ENCODE peak calls at places on chromosomes 2 and 18, in seven cellular contexts. F is A172; J is GM18507; L is activated T-helper 9 cell treated with anti-CD3 and anti-CD28 coated beads, Interleukin-2, amount 50 U/mL, for 16 hours; W is T-helper 9 cell; X is glutamatergic neuron; D is NCI-H2081 treated with DMSO at 0.1 percent for 48 hours. Y is an unnamed sample.

GRCh38 chr2:29114514-29114840 is 738 bp upstream of the CLIP4 start:
- DNase-seq in F (no peak), J (no peak), L (no peak), W (no peak), X (peak), D (no peak), Y (no peak)

GRCh38 chr18:11689031-11689971 is at the start of gene GNAL:
- DNase-seq in F (peak), J (peak), L (peak), W (no peak), X (peak), D (no peak), Y (no peak)

GRCh38 chr2:160279813-160280465 is 79.9 kb upstream of the ITGB6 start:
- DNase-seq in F (peak), J (no peak), L (no peak), W (no peak), X (no peak), D (no peak), Y (no peak)

GRCh38 chr2:240245706-240246105 is 105.2 kb upstream of the OTOS start:
- DNase-seq in F (no peak), J (no peak), L (no peak), W (no peak), X (peak), D (no peak), Y (no peak)

GRCh38 chr2:232088771-232089170 is 127.3 kb downstream of the DIS3L2 start:
- DNase-seq in F (no peak), J (no peak), L (no peak), W (no peak), X (no peak), D (no peak), Y (no peak)

GRCh38 chr2:134124047-134124753 is 129.7 kb upstream of the MGAT5 start:
- DNase-seq in F (no peak), J (no peak), L (no peak), W (no peak), X (peak), D (no peak), Y (no peak)

GRCh38 chr2:205716126-205716525 is 33.8 kb downstream of the NRP2 start:
- DNase-seq in F (no peak), J (no peak), L (no peak), W (no peak), X (no peak), D (no peak), Y (no peak)

GRCh38 chr2:124836415-124836814 is 811.3 kb downstream of the CNTNAP5 start:
- DNase-seq in F (no peak), J (no peak), L (no peak), W (no peak), X (no peak), D (no peak), Y (no peak)

GRCh38 chr2:2856723-2857415 is 520.7 kb downstream of the EIPR1 start:
- DNase-seq in F (no peak), J (no peak), L (no peak), W (no peak), X (no peak), D (no peak), Y (no peak)

GRCh38 chr2:79622508-79622907 is 109.7 kb downstream of the CTNNA2 start:
- DNase-seq in F (peak), J (no peak), L (no peak), W (no peak), X (no peak), D (no peak), Y (no peak)

GRCh38 chr2:230473378-230473777 is 57.4 kb downstream of the SP100 start:
- DNase-seq in F (no peak), J (no peak), L (no peak), W (no peak), X (no peak), D (no peak), Y (no peak)

GRCh38 chr18:14769381-14769780 is 21.4 kb downstream of the ANKRD30B start:
- DNase-seq in F (peak), J (no peak), L (no peak), W (no peak), X (no peak), D (no peak), Y (no peak)

GRCh38 chr18:3427944-3428343 is 22.0 kb upstream of the TGIF1 start:
- DNase-seq in F (no peak), J (no peak), L (no peak), W (no peak), X (no peak), D (no peak), Y (no peak)

GRCh38 chr2:100902833-100903405 is 83.0 kb downstream of the NPAS2 start:
- DNase-seq in F (peak), J (no peak), L (no peak), W (no peak), X (no peak), D (no peak), Y (no peak)

GRCh38 chr2:159903404-159904126 is 105.6 kb upstream of the CD302 start:
- DNase-seq in F (no peak), J (no peak), L (peak), W (peak), X (no peak), D (no peak), Y (peak)

GRCh38 chr2:97747716-97748115 is 34.3 kb downstream of the ZAP70 start:
- DNase-seq in F (no peak), J (no peak), L (no peak), W (no peak), X (no peak), D (no peak), Y (no peak)

GRCh38 chr18:36933552-36933951 is 104.6 kb downstream of the KIAA1328 start:
- DNase-seq in F (no peak), J (no peak), L (no peak), W (no peak), X (no peak), D (no peak), Y (no peak)

GRCh38 chr2:98508690-98509054 is 64.0 kb downstream of the INPP4A start:
- DNase-seq in F (no peak), J (no peak), L (peak), W (peak), X (no peak), D (no peak), Y (no peak)

GRCh38 chr2:134117651-134118050 is 136.2 kb upstream of the MGAT5 start:
- DNase-seq in F (no peak), J (no peak), L (no peak), W (no peak), X (no peak), D (no peak), Y (no peak)

GRCh38 chr2:16666453-16666801 is 793 bp upstream of the CYRIA start:
- DNase-seq in F (peak), J (no peak), L (no peak), W (no peak), X (no peak), D (no peak), Y (no peak)

GRCh38 chr2:150591901-150592300 is 104.4 kb upstream of the RND3 start:
- DNase-seq in F (no peak), J (no peak), L (no peak), W (no peak), X (no peak), D (no peak), Y (no peak)

GRCh38 chr18:23614413-23614812 is 28.1 kb upstream of the NPC1 start:
- DNase-seq in F (no peak), J (no peak), L (no peak), W (no peak), X (no peak), D (no peak), Y (no peak)

GRCh38 chr2:1601471-1602358 is 142.6 kb downstream of the PXDN start:
- DNase-seq in F (no peak), J (no peak), L (no peak), W (no peak), X (no peak), D (no peak), Y (no peak)

GRCh38 chr2:97936199-97936598 is 59.5 kb downstream of the TMEM131 start:
- DNase-seq in F (no peak), J (no peak), L (no peak), W (no peak), X (peak), D (peak), Y (no peak)

GRCh38 chr18:10661333-10661732 is 135.5 kb downstream of the NAPG start:
- DNase-seq in F (peak), J (no peak), L (no peak), W (no peak), X (no peak), D (no peak), Y (no peak)

GRCh38 chr2:146455325-146455724 is 1389.5 kb upstream of the ACVR2A start:
- DNase-seq in F (no peak), J (no peak), L (no peak), W (no peak), X (no peak), D (no peak), Y (no peak)

GRCh38 chr2:224126001-224126400 is 86.9 kb upstream of the SERPINE2 start:
- DNase-seq in F (no peak), J (no peak), L (no peak), W (no peak), X (no peak), D (no peak), Y (no peak)

GRCh38 chr2:54613794-54614257 is 109.6 kb upstream of the EML6 start:
- DNase-seq in F (peak), J (no peak), L (no peak), W (no peak), X (no peak), D (no peak), Y (no peak)

GRCh38 chr2:236769981-236770671 is 200.5 kb downstream of the ACKR3 start:
- DNase-seq in F (peak), J (no peak), L (no peak), W (no peak), X (no peak), D (no peak), Y (no peak)

GRCh38 chr2:45643543-45644542 is 7.6 kb upstream of the PRKCE start:
- DNase-seq in F (peak), J (peak), L (peak), W (peak), X (peak), D (no peak), Y (peak)

GRCh38 chr2:236587861-236588495 is 18.4 kb downstream of the ACKR3 start:
- DNase-seq in F (no peak), J (no peak), L (no peak), W (no peak), X (no peak), D (no peak), Y (no peak)

GRCh38 chr18:44130365-44130942 is 550.2 kb upstream of the SETBP1 start:
- DNase-seq in F (peak), J (peak), L (no peak), W (no peak), X (peak), D (peak), Y (no peak)

GRCh38 chr2:134120718-134121630 is 132.9 kb upstream of the MGAT5 start:
- DNase-seq in F (peak), J (peak), L (peak), W (peak), X (peak), D (no peak), Y (peak)

GRCh38 chr2:99066602-99067001 is 74.9 kb upstream of the C2orf15 start:
- DNase-seq in F (peak), J (peak), L (no peak), W (no peak), X (peak), D (no peak), Y (no peak)

GRCh38 chr2:37786854-37787253 is 115.4 kb upstream of the CDC42EP3 start:
- DNase-seq in F (no peak), J (no peak), L (no peak), W (no peak), X (no peak), D (peak), Y (no peak)

GRCh38 chr2:173149491-173149890 is 73.8 kb downstream of the MAP3K20 start:
- DNase-seq in F (no peak), J (peak), L (peak), W (peak), X (no peak), D (no peak), Y (no peak)

GRCh38 chr2:171762879-171763573 is 75.8 kb downstream of the DYNC1I2 start:
- DNase-seq in F (peak), J (no peak), L (no peak), W (no peak), X (peak), D (no peak), Y (no peak)

GRCh38 chr18:43933177-43933576 is 655.9 kb upstream of the SYT4 start:
- DNase-seq in F (no peak), J (no peak), L (no peak), W (no peak), X (no peak), D (no peak), Y (no peak)

GRCh38 chr18:21342372-21342771 is 100.3 kb downstream of the GREB1L start:
- DNase-seq in F (no peak), J (no peak), L (no peak), W (no peak), X (no peak), D (no peak), Y (no peak)

GRCh38 chr2:128372621-128373341 is 54.1 kb upstream of the HS6ST1 start:
- DNase-seq in F (no peak), J (no peak), L (no peak), W (no peak), X (no peak), D (no peak), Y (peak)